ENCODE peak calls at places on chromosome 16, in six cellular contexts. One of them, this sample, is unnamed.

GRCh38 chr16:9824191-9824590 is 358.0 kb downstream of the GRIN2A start:
- DNase-seq in AG10803: no peak
- DNase-seq in AG08395: no peak
- DNase-seq in CD8-positive, alpha-beta T cell: no peak
- DNase-seq in neural crest cell: no peak
- DNase-seq in NCI-H1092: no peak
- DNase-seq in this sample: no peak

GRCh38 chr16:62829084-62829483 is 792.8 kb upstream of the CDH8 start:
- DNase-seq in neural crest cell: no peak
- DNase-seq in AG10803: no peak
- DNase-seq in CD8-positive, alpha-beta T cell: no peak
- DNase-seq in NCI-H1092: no peak
- DNase-seq in AG08395: no peak
- DNase-seq in this sample: no peak

GRCh38 chr16:30761427-30761927 is 385 bp downstream of the CFAP119 start:
- DNase-seq in AG08395: peak
- DNase-seq in AG10803: no peak
- DNase-seq in NCI-H1092: peak
- DNase-seq in neural crest cell: peak
- DNase-seq in CD8-positive, alpha-beta T cell: peak
- DNase-seq in this sample: peak

GRCh38 chr16:65904361-65904760 is 462.1 kb upstream of the CDH5 start:
- DNase-seq in AG10803: no peak
- DNase-seq in NCI-H1092: no peak
- DNase-seq in neural crest cell: no peak
- DNase-seq in CD8-positive, alpha-beta T cell: no peak
- DNase-seq in AG08395: no peak
- DNase-seq in this sample: no peak

GRCh38 chr16:340370-341091 is 12.0 kb downstream of the AXIN1 start:
- DNase-seq in CD8-positive, alpha-beta T cell: no peak
- DNase-seq in NCI-H1092: no peak
- DNase-seq in neural crest cell: no peak
- DNase-seq in AG10803: no peak
- DNase-seq in AG08395: no peak
- DNase-seq in this sample: no peak

GRCh38 chr16:10770907-10771306 is 27.3 kb downstream of the NUBP1 start:
- DNase-seq in CD8-positive, alpha-beta T cell: peak
- DNase-seq in AG08395: no peak
- DNase-seq in AG10803: no peak
- DNase-seq in NCI-H1092: no peak
- DNase-seq in neural crest cell: no peak
- DNase-seq in this sample: no peak

GRCh38 chr16:86975445-86975844 is 341.7 kb downstream of the C16orf95 start:
- DNase-seq in AG10803: peak
- DNase-seq in neural crest cell: no peak
- DNase-seq in CD8-positive, alpha-beta T cell: no peak
- DNase-seq in AG08395: peak
- DNase-seq in NCI-H1092: no peak
- DNase-seq in this sample: peak

GRCh38 chr16:73140944-73141343 is 93.0 kb upstream of the ZFHX3 start:
- DNase-seq in AG08395: no peak
- DNase-seq in AG10803: peak
- DNase-seq in NCI-H1092: no peak
- DNase-seq in neural crest cell: no peak
- DNase-seq in CD8-positive, alpha-beta T cell: no peak
- DNase-seq in this sample: no peak

GRCh38 chr16:83458612-83459011 is 349.2 kb upstream of the HSBP1 start:
- DNase-seq in AG10803: peak
- DNase-seq in AG08395: peak
- DNase-seq in neural crest cell: no peak
- DNase-seq in CD8-positive, alpha-beta T cell: no peak
- DNase-seq in NCI-H1092: no peak
- DNase-seq in this sample: peak

GRCh38 chr16:67169642-67170167 is 633 bp upstream of the NOL3 start:
- DNase-seq in neural crest cell: peak
- DNase-seq in CD8-positive, alpha-beta T cell: no peak
- DNase-seq in AG08395: no peak
- DNase-seq in NCI-H1092: no peak
- DNase-seq in AG10803: no peak
- DNase-seq in this sample: peak

GRCh38 chr16:19118938-19119431 is 5.2 kb downstream of the ITPRIPL2 start:
- DNase-seq in AG10803: peak
- DNase-seq in neural crest cell: no peak
- DNase-seq in AG08395: peak
- DNase-seq in NCI-H1092: no peak
- DNase-seq in CD8-positive, alpha-beta T cell: no peak
- DNase-seq in this sample: peak

GRCh38 chr16:57994361-57994760 is 6.1 kb downstream of the ZNF319 start:
- DNase-seq in AG08395: no peak
- DNase-seq in CD8-positive, alpha-beta T cell: no peak
- DNase-seq in NCI-H1092: no peak
- DNase-seq in neural crest cell: no peak
- DNase-seq in AG10803: no peak
- DNase-seq in this sample: no peak

GRCh38 chr16:46736695-46737094 is 11.4 kb downstream of the MYLK3 start:
- DNase-seq in AG10803: no peak
- DNase-seq in CD8-positive, alpha-beta T cell: no peak
- DNase-seq in neural crest cell: no peak
- DNase-seq in NCI-H1092: no peak
- DNase-seq in AG08395: peak
- DNase-seq in this sample: no peak

GRCh38 chr16:56888806-56889205 is 23.8 kb downstream of the SLC12A3 start:
- DNase-seq in CD8-positive, alpha-beta T cell: no peak
- DNase-seq in NCI-H1092: no peak
- DNase-seq in AG08395: no peak
- DNase-seq in neural crest cell: no peak
- DNase-seq in AG10803: no peak
- DNase-seq in this sample: no peak

GRCh38 chr16:79316004-79316458 is 284.5 kb downstream of the MAF start:
- DNase-seq in CD8-positive, alpha-beta T cell: peak
- DNase-seq in AG08395: no peak
- DNase-seq in AG10803: no peak
- DNase-seq in NCI-H1092: no peak
- DNase-seq in neural crest cell: no peak
- DNase-seq in this sample: no peak

GRCh38 chr16:54554581-54554980 is 268.0 kb upstream of the IRX3 start:
- DNase-seq in AG10803: no peak
- DNase-seq in CD8-positive, alpha-beta T cell: no peak
- DNase-seq in AG08395: no peak
- DNase-seq in neural crest cell: no peak
- DNase-seq in NCI-H1092: no peak
- DNase-seq in this sample: no peak

GRCh38 chr16:66651474-66651765 is 45.1 kb downstream of the CMTM4 start:
- DNase-seq in CD8-positive, alpha-beta T cell: no peak
- DNase-seq in AG08395: no peak
- DNase-seq in neural crest cell: no peak
- DNase-seq in AG10803: no peak
- DNase-seq in NCI-H1092: no peak
- DNase-seq in this sample: no peak